ENCODE peak calls at places on chromosomes 2 and 18, in ten cellular contexts. V is choroid plexus epithelial cell, Y is C1 segment of cervical spinal cord, P is activated B cell treated with CpG ODN at 0.5 μM for 24 hours, Z is NCI-H774, B is Right ventricle myocardium inferior, W is stromal cell of bone marrow, J is ACHN, Q is neural progenitor cell, S is WTC11. X is an unnamed sample.

GRCh38 chr18:59142274-59142673 is 2.6 kb downstream of the SEC11C start:
- DNase-seq in W (no peak), Z (no peak), V (no peak), P (no peak), Y (no peak), B (no peak), S (no peak), Q (no peak), J (no peak), X (no peak)

GRCh38 chr18:40904295-40904694 is 1050.7 kb upstream of the PIK3C3 start:
- DNase-seq in S (no peak), B (no peak), P (no peak), J (no peak), Z (no peak), Y (no peak), W (no peak), V (no peak), Q (no peak), X (no peak)

GRCh38 chr2:16400127-16400623 is 265.5 kb downstream of the CYRIA start:
- DNase-seq in P (no peak), J (no peak), V (no peak), W (no peak), Y (no peak), Z (no peak), S (no peak), Q (no peak), B (no peak), X (no peak)

GRCh38 chr2:27806311-27807059 is 35.0 kb downstream of the MRPL33 start:
- DNase-seq in V (no peak), Z (no peak), B (no peak), P (no peak), S (no peak), Q (no peak), J (no peak), W (no peak), Y (no peak), X (no peak)

GRCh38 chr18:54390838-54391237 is 33.1 kb downstream of the C18orf54 start:
- DNase-seq in W (no peak), B (no peak), P (no peak), Q (no peak), Z (no peak), V (peak), J (no peak), Y (no peak), S (no peak), X (no peak)

GRCh38 chr18:58541789-58542425 is 87.0 kb downstream of the ALPK2 start:
- DNase-seq in B (no peak), Q (no peak), W (peak), Z (no peak), Y (no peak), V (peak), J (peak), P (no peak), S (no peak), X (no peak)

GRCh38 chr2:61254536-61254935 is 92.5 kb downstream of the C2orf74 start:
- DNase-seq in W (no peak), S (no peak), J (no peak), Q (no peak), Y (no peak), Z (no peak), P (no peak), V (no peak), B (no peak), X (no peak)

GRCh38 chr2:121151311-121152109 is 133.5 kb downstream of the TFCP2L1 start:
- DNase-seq in S (no peak), P (no peak), W (no peak), Y (no peak), B (no peak), V (no peak), Z (no peak), Q (no peak), J (no peak), X (no peak)

GRCh38 chr2:60335533-60336237 is 217.8 kb downstream of the BCL11A start:
- DNase-seq in W (no peak), Y (no peak), V (no peak), P (no peak), Q (no peak), Z (no peak), J (no peak), S (no peak), B (no peak), X (no peak)

GRCh38 chr2:45874324-45874723 is 222.8 kb downstream of the PRKCE start:
- DNase-seq in B (no peak), Z (no peak), S (no peak), Y (no peak), Q (no peak), W (no peak), P (no peak), V (no peak), J (no peak), X (no peak)

GRCh38 chr2:200450288-200450687 is 59.6 kb downstream of the KCTD18 start:
- DNase-seq in V (no peak), J (no peak), W (no peak), S (no peak), Z (no peak), P (no peak), Q (no peak), Y (no peak), B (no peak), X (no peak)

GRCh38 chr2:171798156-171798815 is 95.8 kb downstream of the SLC25A12 start:
- DNase-seq in P (no peak), W (peak), V (peak), J (no peak), Z (no peak), S (no peak), B (no peak), Y (no peak), Q (peak), X (no peak)

GRCh38 chr2:120494446-120494845 is 148.5 kb downstream of the INHBB start:
- DNase-seq in Y (no peak), W (no peak), B (no peak), V (no peak), J (no peak), P (no peak), S (no peak), Q (no peak), Z (no peak), X (no peak)

GRCh38 chr2:237879058-237879430 is 19.6 kb downstream of the RAMP1 start:
- DNase-seq in P (no peak), B (no peak), Y (no peak), J (no peak), W (no peak), Q (no peak), Z (no peak), V (peak), S (peak), X (no peak)

GRCh38 chr2:209334188-209335017 is 89.4 kb upstream of the MAP2 start:
- DNase-seq in Q (peak), W (peak), B (no peak), S (peak), J (peak), Z (peak), Y (peak), P (no peak), V (peak), X (no peak)

GRCh38 chr2:67836861-67837260 is 225.9 kb downstream of the C1D start:
- DNase-seq in Z (no peak), Q (no peak), P (no peak), J (no peak), V (no peak), Y (no peak), W (no peak), S (no peak), B (no peak), X (no peak)

GRCh38 chr2:2318949-2319348 is 12.1 kb downstream of the MYT1L start:
- DNase-seq in W (no peak), S (no peak), Q (no peak), B (no peak), Z (no peak), Y (no peak), V (no peak), J (no peak), P (no peak), X (no peak)

GRCh38 chr18:23406271-23406787 is 46.8 kb upstream of the RIOK3 start:
- DNase-seq in P (no peak), S (no peak), V (peak), Z (no peak), Q (no peak), B (no peak), W (peak), J (no peak), Y (no peak), X (no peak)

GRCh38 chr2:110993557-110994231 is 127.0 kb upstream of the BCL2L11 start:
- DNase-seq in P (no peak), Y (no peak), J (peak), Q (no peak), S (no peak), W (no peak), B (no peak), V (no peak), Z (peak), X (no peak)

GRCh38 chr2:19355931-19356544 is 2.4 kb downstream of the OSR1 start:
- DNase-seq in W (no peak), Q (peak), J (no peak), P (no peak), S (no peak), Z (no peak), Y (no peak), V (peak), B (no peak), X (no peak)

GRCh38 chr2:238915596-238915995 is 67.7 kb downstream of the TWIST2 start:
- DNase-seq in W (no peak), V (no peak), Z (no peak), S (peak), Y (no peak), J (no peak), B (peak), Q (no peak), P (no peak), X (no peak)

GRCh38 chr2:1488851-1489250 is 75.6 kb downstream of the TPO start:
- DNase-seq in Z (no peak), Y (no peak), J (no peak), B (no peak), P (no peak), Q (no peak), S (no peak), W (no peak), V (no peak), X (no peak)

GRCh38 chr2:144548532-144549191 is 28.7 kb upstream of the ZEB2 start:
- DNase-seq in V (no peak), S (no peak), Z (no peak), W (no peak), Y (no peak), Q (no peak), J (no peak), B (no peak), P (no peak), X (no peak)

X was measured in GOT3.